ENCODE peak calls at places on chromosomes 5 and 9, in nine cellular contexts. O, D, B, V, S, I, J, T and P are unnamed samples.

GRCh38 chr9:37496020-37496419 is 10.3 kb downstream of the POLR1E start:
- DNase-seq in S (no peak), J (no peak), I (no peak), V (no peak), D (no peak), B (no peak), O (no peak), T (no peak), P (no peak)

GRCh38 chr5:157335534-157336422 is 69.9 kb downstream of the CYFIP2 start:
- DNase-seq in J (no peak), S (peak), B (no peak), D (no peak), T (no peak), V (no peak), O (no peak), I (no peak), P (no peak)

GRCh38 chr5:1155191-1156032 is 43.5 kb upstream of the SLC12A7 start:
- DNase-seq in O (no peak), J (no peak), D (no peak), T (no peak), B (no peak), I (no peak), V (peak), S (no peak), P (no peak)

GRCh38 chr9:115642285-115642684 is 511.3 kb upstream of the PAPPA start:
- DNase-seq in D (no peak), T (no peak), J (no peak), V (no peak), S (peak), I (no peak), O (no peak), B (no peak), P (peak)

GRCh38 chr5:72018158-72018803 is 89.0 kb upstream of the MAP1B start:
- DNase-seq in O (no peak), V (peak), B (peak), T (peak), J (peak), S (peak), I (peak), D (no peak), P (peak)

GRCh38 chr5:178496661-178497060 is 93.5 kb downstream of the COL23A1 start:
- DNase-seq in J (no peak), I (no peak), S (no peak), B (no peak), D (no peak), O (no peak), T (no peak), V (no peak), P (no peak)

GRCh38 chr9:109258619-109259321 is 62.1 kb downstream of the EPB41L4B start:
- DNase-seq in B (peak), D (no peak), O (peak), I (no peak), T (no peak), V (peak), S (no peak), J (no peak), P (no peak)

GRCh38 chr5:37637165-37637845 is 202.5 kb downstream of the GDNF start:
- DNase-seq in B (peak), I (no peak), V (no peak), T (no peak), S (peak), J (no peak), O (no peak), D (no peak), P (peak)

GRCh38 chr5:96785719-96786118 is 22.0 kb downstream of the ERAP1 start:
- DNase-seq in O (no peak), D (peak), J (no peak), T (no peak), I (no peak), B (no peak), V (no peak), S (no peak), P (no peak)

GRCh38 chr9:5876711-5877110 is 14.0 kb upstream of the MLANA start:
- DNase-seq in T (no peak), V (peak), D (no peak), B (no peak), I (no peak), J (no peak), S (no peak), O (no peak), P (no peak)

GRCh38 chr9:88872171-88872946 is 118.9 kb upstream of the S1PR3 start:
- DNase-seq in J (no peak), B (peak), S (no peak), V (no peak), T (no peak), O (no peak), D (no peak), I (no peak), P (no peak)

GRCh38 chr9:135975834-135976233 is 14.7 kb upstream of the UBAC1 start:
- DNase-seq in T (no peak), D (no peak), O (no peak), J (no peak), B (no peak), S (no peak), V (no peak), I (no peak), P (no peak)

GRCh38 chr5:40240111-40240510 is 439.6 kb upstream of the PTGER4 start:
- DNase-seq in I (no peak), V (no peak), D (no peak), T (no peak), S (peak), J (peak), O (no peak), B (no peak), P (peak)

GRCh38 chr9:97856857-97857602 is 4.0 kb downstream of the FOXE1 start:
- DNase-seq in V (peak), S (no peak), D (no peak), J (no peak), T (no peak), I (no peak), B (no peak), O (no peak), P (no peak)

GRCh38 chr5:180495292-180495691 is 1.1 kb downstream of the CNOT6 start:
- DNase-seq in O (no peak), B (peak), I (no peak), T (no peak), V (no peak), J (no peak), D (no peak), S (no peak), P (no peak)

GRCh38 chr5:32071351-32071944 is 102.7 kb downstream of the GOLPH3 start:
- DNase-seq in V (no peak), I (no peak), B (peak), D (no peak), O (no peak), T (no peak), S (no peak), J (no peak), P (peak)

GRCh38 chr5:94391996-94392395 is 226.4 kb downstream of the KIAA0825 start:
- DNase-seq in J (no peak), B (no peak), V (peak), O (no peak), T (no peak), S (no peak), D (no peak), I (no peak), P (no peak)

GRCh38 chr9:13942695-13943094 is 371.2 kb downstream of the NFIB start:
- DNase-seq in V (no peak), O (no peak), S (peak), T (no peak), D (no peak), B (peak), I (no peak), J (peak), P (peak)

GRCh38 chr9:73143606-73144328 is 7.9 kb upstream of the ANXA1 start:
- DNase-seq in I (no peak), J (no peak), O (no peak), T (peak), S (peak), D (no peak), B (peak), V (no peak), P (peak)

GRCh38 chr5:133741396-133741795 is 129.1 kb upstream of the FSTL4 start:
- DNase-seq in D (no peak), S (no peak), I (no peak), T (no peak), V (no peak), J (no peak), B (no peak), O (no peak), P (no peak)

GRCh38 chr5:78341445-78341844 is 19.0 kb upstream of the SCAMP1 start:
- DNase-seq in O (no peak), V (peak), B (no peak), J (no peak), D (no peak), S (no peak), I (no peak), T (no peak), P (no peak)

GRCh38 chr5:14109771-14110170 is 33.4 kb upstream of the TRIO start:
- DNase-seq in J (no peak), D (no peak), V (no peak), T (no peak), B (no peak), S (peak), I (no peak), O (no peak), P (peak)

GRCh38 chr9:124259273-124260078 is 1.7 kb downstream of the NEK6 start:
- DNase-seq in D (no peak), V (no peak), T (peak), O (no peak), B (peak), J (no peak), S (peak), I (no peak), P (peak)

GRCh38 chr9:138022121-138022741 is 144.6 kb downstream of the CACNA1B start:
- DNase-seq in O (no peak), B (peak), I (no peak), T (no peak), V (peak), D (no peak), J (peak), S (no peak), P (no peak)